ENCODE peak calls at places on chromosomes 11 and 22, in six cellular contexts. One of them, this sample, is unnamed.
A peak's percentile ranks its signal among the peaks of the same experiment; 100 is the strongest.

GRCh38 chr11:61976420-61976800 is 9.0 kb upstream of the FTH1 start:
- DNase-seq in spleen: peak; percentile 21
- DNase-seq in testis: no peak
- DNase-seq in tibial artery: no peak
- DNase-seq in psoas muscle: no peak
- DNase-seq in ovary: no peak
- DNase-seq in this sample: no peak

GRCh38 chr11:58919980-58920379 is 19.3 kb upstream of the GLYATL1 start:
- DNase-seq in spleen: no peak
- DNase-seq in testis: no peak
- DNase-seq in tibial artery: no peak
- DNase-seq in psoas muscle: no peak
- DNase-seq in ovary: no peak
- DNase-seq in this sample: no peak

GRCh38 chr11:132586801-132587200 is 945.5 kb downstream of the OPCML start:
- DNase-seq in spleen: no peak
- DNase-seq in testis: no peak
- DNase-seq in tibial artery: no peak
- DNase-seq in psoas muscle: no peak
- DNase-seq in ovary: no peak
- DNase-seq in this sample: no peak

GRCh38 chr11:16096336-16096735 is 260.0 kb downstream of the SOX6 start:
- DNase-seq in spleen: no peak
- DNase-seq in testis: no peak
- DNase-seq in tibial artery: no peak
- DNase-seq in psoas muscle: no peak
- DNase-seq in ovary: no peak
- DNase-seq in this sample: no peak

GRCh38 chr11:47052576-47052975 is 116.0 kb downstream of the CSTPP1 start:
- DNase-seq in spleen: no peak
- DNase-seq in testis: no peak
- DNase-seq in tibial artery: no peak
- DNase-seq in psoas muscle: no peak
- DNase-seq in ovary: no peak
- DNase-seq in this sample: no peak

GRCh38 chr11:60852060-60852638 is 3.6 kb downstream of the PTGDR2 start:
- DNase-seq in spleen: no peak
- DNase-seq in testis: no peak
- DNase-seq in tibial artery: no peak
- DNase-seq in psoas muscle: peak; percentile 34
- DNase-seq in ovary: no peak
- DNase-seq in this sample: peak; percentile 67

GRCh38 chr22:19239464-19239863 is 52.1 kb downstream of the CLTCL1 start:
- DNase-seq in spleen: no peak
- DNase-seq in testis: no peak
- DNase-seq in tibial artery: no peak
- DNase-seq in psoas muscle: no peak
- DNase-seq in ovary: no peak
- DNase-seq in this sample: no peak

GRCh38 chr11:128424867-128425285 is 162.5 kb downstream of the ETS1 start:
- DNase-seq in spleen: peak; percentile 74
- DNase-seq in testis: peak; percentile 33
- DNase-seq in tibial artery: no peak
- DNase-seq in psoas muscle: peak; percentile 62
- DNase-seq in ovary: peak; percentile 75
- DNase-seq in this sample: peak; percentile 55

GRCh38 chr22:39946571-39947407 is 13.4 kb upstream of the TMA7B start:
- DNase-seq in spleen: no peak
- DNase-seq in testis: peak; percentile 81
- DNase-seq in tibial artery: no peak
- DNase-seq in psoas muscle: no peak
- DNase-seq in ovary: no peak
- DNase-seq in this sample: no peak

GRCh38 chr11:9274499-9275228 is 9.5 kb upstream of the DENND5A start:
- DNase-seq in spleen: no peak
- DNase-seq in testis: no peak
- DNase-seq in tibial artery: no peak
- DNase-seq in psoas muscle: no peak
- DNase-seq in ovary: no peak
- DNase-seq in this sample: no peak

GRCh38 chr11:113113801-113114451 is 152.7 kb downstream of the NCAM1 start:
- DNase-seq in spleen: no peak
- DNase-seq in testis: no peak
- DNase-seq in tibial artery: no peak
- DNase-seq in psoas muscle: no peak
- DNase-seq in ovary: no peak
- DNase-seq in this sample: no peak

GRCh38 chr11:69877235-69877634 is 58.0 kb upstream of the FGF3 start:
- DNase-seq in spleen: peak; percentile 32
- DNase-seq in testis: no peak
- DNase-seq in tibial artery: no peak
- DNase-seq in psoas muscle: no peak
- DNase-seq in ovary: no peak
- DNase-seq in this sample: no peak

GRCh38 chr11:11993814-11994213 is 14.6 kb downstream of the DKK3 start:
- DNase-seq in spleen: no peak
- DNase-seq in testis: peak; percentile 63
- DNase-seq in tibial artery: no peak
- DNase-seq in psoas muscle: no peak
- DNase-seq in ovary: no peak
- DNase-seq in this sample: no peak

GRCh38 chr22:32622004-32622761 is 147.6 kb downstream of the FBXO7 start:
- DNase-seq in spleen: peak; percentile 56
- DNase-seq in testis: peak; percentile 72
- DNase-seq in tibial artery: peak; percentile 65
- DNase-seq in psoas muscle: peak; percentile 78
- DNase-seq in ovary: peak; percentile 68
- DNase-seq in this sample: peak; percentile 80

GRCh38 chr11:8683115-8683807 is 669 bp downstream of the RPL27A start:
- DNase-seq in spleen: no peak
- DNase-seq in testis: no peak
- DNase-seq in tibial artery: no peak
- DNase-seq in psoas muscle: no peak
- DNase-seq in ovary: no peak
- DNase-seq in this sample: no peak

GRCh38 chr11:10591741-10592140 is 23.3 kb upstream of the LYVE1 start:
- DNase-seq in spleen: no peak
- DNase-seq in testis: no peak
- DNase-seq in tibial artery: no peak
- DNase-seq in psoas muscle: no peak
- DNase-seq in ovary: no peak
- DNase-seq in this sample: no peak

GRCh38 chr11:127492025-127492424 is 491.5 kb upstream of the KIRREL3 start:
- DNase-seq in spleen: no peak
- DNase-seq in testis: no peak
- DNase-seq in tibial artery: no peak
- DNase-seq in psoas muscle: no peak
- DNase-seq in ovary: no peak
- DNase-seq in this sample: no peak

GRCh38 chr11:30861506-30861905 is 275.4 kb upstream of the MPPED2 start:
- DNase-seq in spleen: no peak
- DNase-seq in testis: no peak
- DNase-seq in tibial artery: no peak
- DNase-seq in psoas muscle: no peak
- DNase-seq in ovary: no peak
- DNase-seq in this sample: no peak

GRCh38 chr11:66975403-66976047 is 421 bp downstream of the C11orf86 start:
- DNase-seq in spleen: no peak
- DNase-seq in testis: no peak
- DNase-seq in tibial artery: no peak
- DNase-seq in psoas muscle: no peak
- DNase-seq in ovary: no peak
- DNase-seq in this sample: no peak

GRCh38 chr11:113106507-113106906 is 145.3 kb downstream of the NCAM1 start:
- DNase-seq in spleen: no peak
- DNase-seq in testis: no peak
- DNase-seq in tibial artery: no peak
- DNase-seq in psoas muscle: no peak
- DNase-seq in ovary: no peak
- DNase-seq in this sample: no peak

GRCh38 chr22:20615021-20615420 is 107.6 kb downstream of the MED15 start:
- DNase-seq in spleen: no peak
- DNase-seq in testis: no peak
- DNase-seq in tibial artery: no peak
- DNase-seq in psoas muscle: no peak
- DNase-seq in ovary: no peak
- DNase-seq in this sample: no peak

GRCh38 chr22:46114518-46115387 is 35.6 kb upstream of the PPARA start:
- DNase-seq in spleen: no peak
- DNase-seq in testis: no peak
- DNase-seq in tibial artery: no peak
- DNase-seq in psoas muscle: no peak
- DNase-seq in ovary: peak; percentile 57
- DNase-seq in this sample: no peak

GRCh38 chr22:46115755-46116490 is 34.4 kb upstream of the PPARA start:
- DNase-seq in spleen: no peak
- DNase-seq in testis: no peak
- DNase-seq in tibial artery: no peak
- DNase-seq in psoas muscle: no peak
- DNase-seq in ovary: peak; percentile 61
- DNase-seq in this sample: no peak

GRCh38 chr22:46116491-46116958 is 33.8 kb upstream of the PPARA start:
- DNase-seq in spleen: peak; percentile 97
- DNase-seq in testis: peak; percentile 96
- DNase-seq in tibial artery: peak; percentile 94
- DNase-seq in psoas muscle: peak; percentile 98
- DNase-seq in ovary: peak; percentile 97
- DNase-seq in this sample: peak; percentile 94

GRCh38 chr22:46113910-46114517 is 36.3 kb upstream of the PPARA start:
- DNase-seq in spleen: no peak
- DNase-seq in testis: peak; percentile 71
- DNase-seq in tibial artery: no peak
- DNase-seq in psoas muscle: peak; percentile 83
- DNase-seq in ovary: peak; percentile 65
- DNase-seq in this sample: no peak

GRCh38 chr22:46115388-46115678 is 35.0 kb upstream of the PPARA start:
- DNase-seq in spleen: no peak
- DNase-seq in testis: no peak
- DNase-seq in tibial artery: no peak
- DNase-seq in psoas muscle: no peak
- DNase-seq in ovary: no peak
- DNase-seq in this sample: no peak
- H3K4me1 ChIP-seq in spleen: peaks cover 43% of the 10 kb centered on the region
- H3K4me1 ChIP-seq in testis: peaks cover 81% of the 10 kb centered on the region
- H3K4me1 ChIP-seq in tibial artery: peaks cover 50% of the 10 kb centered on the region
- H3K4me1 ChIP-seq in psoas muscle: peaks cover 46% of the 10 kb centered on the region
- H3K4me1 ChIP-seq in ovary: peaks cover 31% of the 10 kb centered on the region
- H3K4me1 ChIP-seq in this sample: peaks cover 16% of the 10 kb centered on the region

GRCh38 chr11:73306069-73306468 is 2.0 kb upstream of the ARHGEF17 start:
- DNase-seq in spleen: no peak
- DNase-seq in testis: no peak
- DNase-seq in tibial artery: no peak
- DNase-seq in psoas muscle: no peak
- DNase-seq in ovary: no peak
- DNase-seq in this sample: peak; percentile 61
- TF ChIP-seq CTCF in spleen: no peak
- TF ChIP-seq CTCF in testis: no peak
- TF ChIP-seq CTCF in tibial artery: no peak
- TF ChIP-seq CTCF in psoas muscle: no peak
- TF ChIP-seq CTCF in ovary: no peak
- TF ChIP-seq CTCF in this sample: peak; percentile 40

DNA sequence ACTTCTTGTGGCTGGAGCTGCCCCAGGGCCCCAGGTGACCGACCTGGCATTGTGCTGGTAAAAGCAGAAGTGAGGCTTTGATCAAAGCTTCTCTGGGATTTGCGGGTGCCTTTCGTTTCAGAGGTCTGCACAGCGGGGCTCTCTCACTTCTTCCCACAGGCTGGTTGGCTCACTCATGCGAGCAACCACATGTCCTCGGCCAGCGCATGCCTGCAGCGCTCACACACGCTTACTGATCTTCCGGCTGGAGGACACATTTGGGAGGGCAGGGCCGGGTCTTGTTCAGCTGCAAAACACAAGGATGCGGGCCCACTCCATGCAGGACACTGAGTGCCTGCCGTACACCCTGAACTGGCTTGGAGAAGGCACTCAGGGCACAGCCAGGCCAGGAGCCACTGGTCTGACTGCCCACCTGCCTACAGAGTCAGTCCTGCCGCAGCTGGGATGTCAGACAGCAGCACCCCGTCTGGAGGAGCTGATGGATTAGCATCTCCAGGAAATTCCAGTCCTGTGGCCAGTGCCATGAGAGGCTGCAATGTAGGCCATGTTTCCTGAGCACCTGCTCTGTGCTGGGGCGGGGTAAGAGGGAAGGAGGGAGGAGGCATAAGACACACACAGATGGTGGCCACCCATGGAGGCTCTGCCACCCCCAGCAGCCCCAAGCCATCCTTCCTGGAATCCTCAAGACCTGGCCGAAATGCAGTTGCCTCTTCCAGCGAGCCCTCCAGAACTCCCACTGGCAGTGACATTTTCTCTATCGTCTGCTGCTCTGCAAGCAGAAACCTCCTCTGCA is 1383.2 kb downstream of the BRD1 start:
- DNase-seq in spleen: peak; percentile 78
- DNase-seq in testis: no peak
- DNase-seq in tibial artery: no peak
- DNase-seq in psoas muscle: no peak
- DNase-seq in ovary: no peak
- DNase-seq in this sample: no peak
- H3K9me3 ChIP-seq in spleen: no peaks in the 10 kb centered on the region
- H3K9me3 ChIP-seq in testis: no peaks in the 10 kb centered on the region
- H3K9me3 ChIP-seq in tibial artery: no peaks in the 10 kb centered on the region
- H3K9me3 ChIP-seq in psoas muscle: no peaks in the 10 kb centered on the region
- H3K9me3 ChIP-seq in ovary: no peaks in the 10 kb centered on the region
- H3K9me3 ChIP-seq in this sample: no peaks in the 10 kb centered on the region

GRCh38 chr11:45209480-45209879 is 63.0 kb downstream of the PRDM11 start:
- DNase-seq in spleen: no peak
- DNase-seq in testis: no peak
- DNase-seq in tibial artery: no peak
- DNase-seq in psoas muscle: no peak
- DNase-seq in ovary: no peak
- DNase-seq in this sample: no peak

GRCh38 chr11:45204761-45205160 is 58.3 kb downstream of the PRDM11 start:
- DNase-seq in spleen: no peak
- DNase-seq in testis: no peak
- DNase-seq in tibial artery: no peak
- DNase-seq in psoas muscle: no peak
- DNase-seq in ovary: no peak
- DNase-seq in this sample: no peak

GRCh38 chr11:45208135-45208534 is 61.7 kb downstream of the PRDM11 start:
- DNase-seq in spleen: no peak
- DNase-seq in testis: no peak
- DNase-seq in tibial artery: no peak
- DNase-seq in psoas muscle: no peak
- DNase-seq in ovary: no peak
- DNase-seq in this sample: no peak

GRCh38 chr11:45209000-45209399 is 62.6 kb downstream of the PRDM11 start:
- DNase-seq in spleen: no peak
- DNase-seq in testis: no peak
- DNase-seq in tibial artery: no peak
- DNase-seq in psoas muscle: no peak
- DNase-seq in ovary: peak; percentile 27
- DNase-seq in this sample: no peak

DNA sequence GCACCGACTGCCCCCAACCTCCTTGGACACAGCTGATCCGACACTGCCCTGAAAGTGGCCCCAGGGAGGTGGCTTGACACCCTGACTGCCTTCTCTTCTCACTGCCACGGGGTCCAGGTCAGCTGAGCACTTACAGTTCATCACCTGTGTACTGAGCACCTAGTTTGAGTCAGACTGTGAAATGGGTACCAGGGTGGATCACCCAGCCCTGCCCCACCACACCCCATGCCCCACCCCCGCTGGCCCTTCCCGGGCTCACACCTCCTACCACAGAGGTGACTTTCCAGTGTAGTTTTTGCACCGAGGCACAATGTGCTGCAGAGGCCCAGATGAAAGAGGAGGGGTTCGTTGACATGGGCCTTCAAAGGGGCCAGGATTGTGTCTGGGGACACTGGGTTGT is 59.5 kb downstream of the PRDM11 start:
- DNase-seq in spleen: no peak
- DNase-seq in testis: no peak
- DNase-seq in tibial artery: no peak
- DNase-seq in psoas muscle: no peak
- DNase-seq in ovary: no peak
- DNase-seq in this sample: no peak
- H3K4me1 ChIP-seq in spleen: peaks cover 13% of the 10 kb centered on the region
- H3K4me1 ChIP-seq in testis: peaks cover 23% of the 10 kb centered on the region
- H3K4me1 ChIP-seq in tibial artery: peaks cover 32% of the 10 kb centered on the region
- H3K4me1 ChIP-seq in psoas muscle: peaks cover 16% of the 10 kb centered on the region
- H3K4me1 ChIP-seq in ovary: peaks cover 12% of the 10 kb centered on the region
- H3K4me1 ChIP-seq in this sample: no peaks in the 10 kb centered on the region

This sample was measured in Caco-2.